ENCODE peak calls at places on chromosomes 4 and X, in seven cellular contexts. H is ovary, G is mesendoderm, U is upper lobe of right lung, W is fibroblast of lung, E is psoas muscle, Q is epithelial cell of prostate. T is an unnamed sample.

GRCh38 chr4:7902101-7902553 is 37.5 kb downstream of the AFAP1 start:
- DNase-seq in Q (no peak), H (no peak), G (peak), U (no peak), E (no peak), W (no peak), T (no peak)

GRCh38 chrX:30895331-30895730 is 6.3 kb upstream of the TAB3 start:
- DNase-seq in E (no peak), H (no peak), G (no peak), Q (no peak), U (no peak), W (no peak), T (no peak)

GRCh38 chr4:7295917-7296660 is 103.8 kb downstream of the SORCS2 start:
- DNase-seq in H (peak), W (peak), G (no peak), Q (no peak), U (peak), E (peak), T (no peak)

GRCh38 chr4:112766422-112766821 is 129.5 kb downstream of the LARP7 start:
- DNase-seq in H (no peak), U (no peak), W (peak), G (peak), E (no peak), Q (no peak), T (no peak)

GRCh38 chrX:121987163-121987562 is 939.8 kb downstream of the GLUD2 start:
- DNase-seq in E (no peak), G (peak), W (peak), H (no peak), Q (no peak), U (no peak), T (no peak)

GRCh38 chrX:30190426-30190825 is 24.9 kb upstream of the MAGEB2 start:
- DNase-seq in G (no peak), H (no peak), W (no peak), E (no peak), Q (no peak), U (no peak), T (no peak)

GRCh38 chrX:140501940-140502468 is 2.9 kb downstream of the SOX3 start:
- DNase-seq in W (no peak), Q (no peak), E (no peak), U (no peak), H (no peak), G (peak), T (no peak)

GRCh38 chr4:148215202-148215601 is 227.0 kb downstream of the NR3C2 start:
- DNase-seq in W (no peak), E (no peak), U (no peak), Q (no peak), H (no peak), G (no peak), T (no peak)

GRCh38 chrX:6738518-6739470 is 203.9 kb upstream of the VCX3A start:
- DNase-seq in H (no peak), G (no peak), U (no peak), E (no peak), W (no peak), Q (no peak), T (no peak)
- H3K27ac ChIP-seq in H (no peak), G (no peak), U (no peak), E (no peak), W (no peak), Q (no peak), T (no peak)

DNA sequence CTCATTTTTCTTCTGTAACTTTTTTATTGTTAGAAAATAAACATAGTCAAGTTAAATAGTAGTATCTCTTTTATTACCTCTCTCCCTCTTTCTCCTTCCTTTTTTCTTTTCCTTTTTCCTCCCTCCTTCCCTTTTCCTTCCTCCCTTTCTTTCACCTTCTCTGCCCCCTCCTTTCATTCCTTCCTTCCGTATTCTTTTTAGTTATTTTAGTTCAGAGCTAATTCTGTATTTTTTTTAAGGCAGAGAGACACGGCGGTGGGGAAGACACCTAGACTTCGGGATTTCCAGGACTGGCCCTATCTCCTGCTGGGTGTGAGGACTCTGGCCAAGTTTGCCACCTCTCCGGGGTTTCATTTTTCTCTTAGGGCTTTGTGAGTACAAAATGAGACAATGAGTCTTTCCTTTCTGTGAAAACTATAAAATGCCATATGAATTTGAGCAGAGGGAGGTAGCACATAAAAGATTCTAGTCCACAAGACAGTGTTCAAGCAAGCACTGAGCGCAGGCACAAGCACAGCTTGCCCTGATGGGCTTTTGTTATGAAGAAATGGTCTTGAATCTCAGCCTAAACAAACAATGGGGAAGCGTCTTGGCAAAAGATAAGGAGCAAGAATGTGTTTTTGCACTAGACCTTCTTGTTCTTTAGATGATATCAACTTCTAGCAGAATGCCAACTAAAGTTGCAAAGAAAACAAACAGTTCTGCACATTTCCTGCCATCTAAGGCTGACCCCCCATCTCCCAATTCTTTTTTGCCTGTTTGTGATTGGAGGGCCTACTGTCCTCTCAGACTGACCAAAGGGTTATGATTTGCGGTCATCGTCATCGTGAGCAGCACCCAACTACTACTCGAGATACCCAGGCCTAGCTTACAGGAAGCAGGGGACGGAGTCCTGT is 72.9 kb upstream of the ZNF518B start:
- DNase-seq in U (no peak), G (peak), E (no peak), H (no peak), W (peak), Q (no peak), T (no peak)
- H3K27ac ChIP-seq in U (peak), G (no peak), E (no peak), H (no peak), W (no peak), Q (no peak), T (no peak)

GRCh38 chr4:38664704-38665401 is 854 bp downstream of the KLF3 start:
- DNase-seq in W (peak), Q (no peak), H (peak), G (peak), U (peak), E (peak), T (no peak)

GRCh38 chr4:38661371-38661770 is 2.6 kb upstream of the KLF3 start:
- DNase-seq in G (no peak), Q (no peak), H (no peak), U (no peak), W (no peak), E (no peak), T (no peak)

GRCh38 chr4:38663801-38664703 is at the start of gene KLF3:
- DNase-seq in U (peak), G (peak), Q (peak), H (peak), W (peak), E (peak), T (peak)

GRCh38 chr4:38660838-38661237 is 3.2 kb upstream of the KLF3 start:
- DNase-seq in W (no peak), H (no peak), Q (no peak), E (no peak), G (no peak), U (no peak), T (no peak)

DNA sequence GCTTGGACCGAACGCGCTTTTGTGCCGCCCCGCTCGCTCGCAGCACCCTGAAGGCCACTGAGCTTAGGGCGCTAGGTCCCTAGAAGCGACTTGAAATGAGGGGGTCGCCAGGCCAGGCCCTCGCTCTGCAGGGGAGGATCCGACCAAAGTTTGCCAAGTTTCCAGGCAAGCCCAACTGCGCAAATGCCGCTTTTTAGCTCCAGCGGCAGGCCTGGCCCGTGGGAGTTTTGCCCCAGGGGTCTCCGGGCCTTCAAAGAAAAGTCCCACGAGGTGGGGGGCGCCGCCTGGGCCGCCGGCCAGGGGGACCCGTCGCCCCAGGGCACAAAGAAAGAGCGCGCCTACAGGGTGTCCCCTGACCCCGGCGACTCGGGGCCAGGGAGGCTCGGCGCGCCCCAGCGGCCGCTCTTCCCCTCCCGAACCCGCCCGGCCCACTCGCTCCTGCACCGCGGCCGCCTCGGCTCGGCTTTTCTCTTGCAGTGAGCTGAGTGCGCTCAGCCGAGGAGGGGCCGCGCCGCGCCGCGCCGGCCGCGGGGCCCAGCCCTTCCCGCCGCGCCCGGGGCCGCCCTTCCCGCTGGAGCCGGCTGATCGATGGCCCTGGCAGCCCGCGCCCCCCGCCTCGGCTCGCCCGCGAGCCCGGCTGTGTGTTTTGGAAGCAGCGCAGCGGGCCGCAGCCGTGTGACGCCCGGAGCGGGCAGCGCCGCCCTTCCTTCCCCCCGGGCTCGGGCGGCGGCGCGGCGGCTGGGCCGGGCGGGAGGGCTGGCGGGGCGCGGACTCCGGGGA is 788 bp upstream of the KLF3 start:
- DNase-seq in G (peak), U (no peak), W (peak), H (peak), E (no peak), Q (no peak), T (no peak)
- H3K27ac ChIP-seq in G (peak), U (peak), W (peak), H (peak), E (peak), Q (peak), T (peak)

DNA sequence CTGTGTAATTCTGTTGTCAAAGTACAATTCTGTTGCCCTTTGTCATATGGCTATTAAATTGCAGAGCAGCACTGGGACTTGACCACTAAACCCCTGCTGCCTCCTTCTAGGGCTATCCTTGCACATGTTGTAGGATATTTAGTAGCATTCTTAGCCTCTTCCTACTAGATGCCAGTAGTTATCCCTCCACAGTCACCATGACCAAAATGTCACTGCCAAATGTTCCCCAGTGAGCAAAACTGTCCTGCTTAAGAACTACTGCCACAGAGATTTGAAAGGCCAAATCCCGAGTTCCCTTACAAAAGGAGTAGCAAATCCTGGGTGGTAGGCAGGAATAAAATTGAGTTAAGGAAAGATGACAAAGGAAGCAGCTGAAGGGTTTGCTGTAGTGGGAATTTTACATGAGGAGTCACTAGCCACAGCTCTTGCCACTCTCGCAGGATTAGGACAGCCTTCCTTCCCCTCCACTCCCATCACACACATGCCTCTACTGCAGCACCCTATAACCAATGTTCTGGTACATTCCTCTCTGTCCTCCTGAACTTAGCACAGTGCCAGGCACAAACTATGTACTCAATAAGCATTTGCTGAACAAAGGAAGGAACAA is 8.4 kb downstream of the APBB2 start:
- DNase-seq in U (no peak), G (no peak), Q (no peak), E (no peak), H (no peak), W (peak), T (no peak)
- H3K27ac ChIP-seq in U (no peak), G (no peak), Q (no peak), E (no peak), H (no peak), W (no peak), T (no peak)

DNA sequence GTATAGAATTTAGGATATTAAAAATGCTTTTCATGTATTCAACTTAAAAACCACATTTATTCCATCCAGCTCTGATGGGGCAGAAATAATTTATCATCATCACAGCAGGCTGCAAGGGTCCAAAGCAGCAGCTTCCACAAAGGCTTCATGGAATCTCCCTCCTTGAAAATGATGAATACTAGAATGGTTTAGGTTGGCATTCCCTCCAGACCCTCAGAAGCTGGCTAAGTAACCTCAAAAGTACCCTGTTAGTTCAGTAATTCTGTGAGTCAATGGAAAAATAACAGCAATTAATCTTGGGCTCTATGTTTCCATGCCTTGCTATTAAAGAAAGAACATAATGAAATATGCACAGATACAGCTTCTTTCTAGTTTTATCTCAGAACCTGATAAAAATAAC is 594.9 kb upstream of the DIPK2B start:
- DNase-seq in E (no peak), U (no peak), H (no peak), Q (no peak), W (peak), G (no peak), T (no peak)
- H3K27ac ChIP-seq in E (no peak), U (no peak), H (no peak), Q (peak), W (no peak), G (no peak), T (no peak)